ENCODE peak calls at places on chromosomes 7 and 10, in seven cellular contexts. Z is left ventricle myocardium inferior, J is esophagus squamous epithelium, E is esophagus muscularis mucosa, V is H1, Q is pancreas, A is PC-9. L is an unnamed sample. For H3K9me3 and H3K27me3, the result is how much of the 10 kb centered on the place peaks cover.

GRCh38 chr10:114681542-114681941 is 23.5 kb upstream of the ABLIM1 start:
- DNase-seq in Z (peak), J (no peak), E (no peak), V (no peak), Q (no peak), A (no peak), L (peak)

GRCh38 chr7:30395676-30396075 is 82.9 kb downstream of the NOD1 start:
- DNase-seq in Z (no peak), J (no peak), E (no peak), V (no peak), Q (no peak), A (no peak), L (no peak)

GRCh38 chr7:142870147-142870559 is 15.3 kb downstream of the EPHB6 start:
- DNase-seq in Z (no peak), J (no peak), E (no peak), V (peak), Q (no peak), A (no peak), L (no peak)

GRCh38 chr7:121545418-121545817 is 149.3 kb upstream of the FAM3C start:
- DNase-seq in Z (no peak), J (no peak), E (no peak), V (no peak), Q (no peak), A (no peak), L (no peak)

GRCh38 chr7:150439926-150440325 is 10.5 kb upstream of the GIMAP8 start:
- DNase-seq in Z (no peak), J (no peak), E (no peak), V (no peak), Q (no peak), A (no peak), L (no peak)

GRCh38 chr10:93309062-93309461 is 173.1 kb downstream of the MYOF start:
- DNase-seq in Z (no peak), J (no peak), E (no peak), V (no peak), Q (no peak), A (no peak), L (no peak)

GRCh38 chr10:482036-482435 is 207.4 kb downstream of the DIP2C start:
- DNase-seq in Z (no peak), J (no peak), E (no peak), V (peak), Q (no peak), A (no peak), L (no peak)

GRCh38 chr10:14184841-14185500 is 145.8 kb downstream of the FRMD4A start:
- DNase-seq in Z (no peak), J (no peak), E (no peak), V (no peak), Q (no peak), A (no peak), L (no peak)

GRCh38 chr10:93991596-93992284 is 2.0 kb upstream of the PLCE1 start:
- DNase-seq in Z (peak), J (no peak), E (no peak), V (no peak), Q (peak), A (peak), L (peak)

GRCh38 chr10:121838149-121838548 is 89.7 kb downstream of the ATE1 start:
- DNase-seq in Z (no peak), J (no peak), E (no peak), V (no peak), Q (no peak), A (no peak), L (no peak)

GRCh38 chr7:19932549-19933249 is 159.3 kb upstream of the TMEM196 start:
- DNase-seq in Z (no peak), J (no peak), E (no peak), V (no peak), Q (peak), A (no peak), L (no peak)

GRCh38 chr10:79492256-79492655 is 20.1 kb upstream of the EIF5AL1 start:
- DNase-seq in Z (no peak), J (no peak), E (no peak), V (peak), Q (no peak), A (no peak), L (no peak)
- TF ChIP-seq CTCF in Z (no peak), J (no peak), E (no peak), V (no peak), Q (no peak), A (no peak), L (no peak)

GRCh38 chr7:147052818-147053217 is 936.2 kb downstream of the CNTNAP2 start:
- DNase-seq in Z (no peak), J (no peak), E (no peak), V (no peak), Q (no peak), A (no peak), L (no peak)
- H3K9me3 ChIP-seq in Z (under half), J (under half), E (under half), V (under half), Q (under half), A (under half), L (under half)

DNA sequence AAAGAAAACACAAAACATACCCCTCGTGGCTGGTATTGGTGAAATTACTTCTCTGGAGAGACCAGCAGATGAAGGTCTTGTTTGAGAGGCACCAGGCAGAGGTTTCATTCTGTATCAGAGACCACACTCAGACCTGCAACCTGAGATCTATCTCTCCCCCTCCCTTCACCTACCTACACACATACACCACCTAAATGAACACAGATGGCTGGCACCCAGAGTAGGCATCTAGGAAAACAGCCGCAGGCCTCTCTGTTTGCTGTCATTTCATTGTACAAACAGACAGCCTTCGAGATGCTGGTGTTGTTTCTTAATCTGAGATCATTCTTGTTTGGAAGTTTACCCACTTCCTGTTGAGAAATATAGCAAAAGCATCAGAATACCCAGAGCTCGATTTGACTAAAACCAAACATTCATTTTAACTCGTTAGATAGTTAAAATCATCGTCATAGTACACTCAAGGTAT is 173.9 kb upstream of the SLC25A13 start:
- DNase-seq in Z (no peak), J (no peak), E (no peak), V (no peak), Q (no peak), A (no peak), L (no peak)
- H3K27me3 ChIP-seq in Z (under half), J (under half), E (under half), V (under half), Q (under half), A (under half), L (under half)

DNA sequence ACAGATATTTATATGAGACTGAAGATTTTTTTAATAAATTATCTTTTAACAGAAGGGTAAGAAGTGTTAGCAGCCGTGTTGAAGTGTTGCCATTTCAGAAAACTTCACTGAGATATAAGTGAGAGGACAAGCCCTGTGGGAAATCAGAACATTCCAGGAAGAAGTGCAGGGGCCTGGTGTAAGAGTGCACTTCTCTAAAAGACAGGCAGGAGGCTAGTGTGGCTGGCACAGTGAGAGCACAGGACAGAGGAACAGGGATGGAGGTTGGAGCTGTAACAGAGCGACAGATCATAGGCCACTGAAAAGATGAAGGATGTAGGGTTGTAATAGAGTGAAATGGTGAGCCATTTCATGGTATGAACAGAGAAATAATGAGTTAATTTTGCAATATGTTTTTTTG is 608.9 kb downstream of the SORCS1 start:
- DNase-seq in Z (no peak), J (no peak), E (no peak), V (no peak), Q (no peak), A (no peak), L (no peak)
- TF ChIP-seq CTCF in Z (peak), J (no peak), E (no peak), V (no peak), Q (no peak), A (no peak), L (no peak)

GRCh38 chr10:37473906-37474305 is 348.5 kb downstream of the ANKRD30A start:
- DNase-seq in Z (no peak), J (no peak), E (no peak), V (no peak), Q (no peak), A (no peak), L (no peak)
- H3K9me3 ChIP-seq in Z (under half), J (under half), E (under half), V (half or more), Q (under half), A (under half), L (under half)

L was measured in thyroid gland.